ENCODE peak calls at places on chromosomes 4 and X, in seven cellular contexts. A is nucleus accumbens; Y is NCI-H1092 treated with DMSO at 0.1 percent for 48 hours; L is hepatic stellate cell; M is activated CD4-positive, alpha-beta T cell treated with anti-CD3 and anti-CD28 coated beads for 48 hours; I is T-helper 2 cell; G is AG09309. P is an unnamed sample.

GRCh38 chrX:72021975-72022374 is 109.7 kb downstream of the RTL5 start:
- DNase-seq in A (no peak), Y (no peak), L (no peak), M (peak), I (peak), G (no peak), P (no peak)

GRCh38 chr4:42412251-42412650 is 15.0 kb downstream of the SHISA3 start:
- DNase-seq in A (no peak), Y (no peak), L (peak), M (no peak), I (no peak), G (peak), P (peak)

GRCh38 chr4:164383187-164384181 is 370.4 kb upstream of the SMIM31 start:
- DNase-seq in A (peak), Y (no peak), L (no peak), M (peak), I (peak), G (no peak), P (peak)

GRCh38 chr4:145524535-145524934 is 42.9 kb downstream of the SMAD1 start:
- DNase-seq in A (no peak), Y (no peak), L (no peak), M (no peak), I (no peak), G (no peak), P (no peak)

GRCh38 chr4:123235431-123235830 is 161.2 kb upstream of the SPRY1 start:
- DNase-seq in A (no peak), Y (no peak), L (peak), M (no peak), I (no peak), G (no peak), P (peak)

GRCh38 chrX:5646818-5647217 is 581.8 kb downstream of the NLGN4X start:
- DNase-seq in A (no peak), Y (no peak), L (no peak), M (no peak), I (no peak), G (no peak), P (no peak)

GRCh38 chr4:80309301-80310004 is 26.1 kb upstream of the CFAP299 start:
- DNase-seq in A (no peak), Y (no peak), L (peak), M (no peak), I (no peak), G (peak), P (peak)

GRCh38 chr4:72974694-72975487 is 94.6 kb downstream of the COX18 start:
- DNase-seq in A (no peak), Y (no peak), L (peak), M (no peak), I (no peak), G (no peak), P (peak)

GRCh38 chr4:74624351-74625151 is 169.8 kb downstream of the BTC start:
- DNase-seq in A (no peak), Y (no peak), L (peak), M (no peak), I (peak), G (peak), P (peak)

GRCh38 chr4:15963001-15963451 is at the start of gene FGFBP2:
- DNase-seq in A (no peak), Y (peak), L (peak), M (peak), I (peak), G (peak), P (no peak)

GRCh38 chrX:2831471-2832228 is 2.9 kb downstream of the GYG2 start:
- DNase-seq in A (no peak), Y (no peak), L (no peak), M (no peak), I (no peak), G (no peak), P (no peak)

GRCh38 chr4:119729815-119730643 is 101.4 kb upstream of the PDE5A start:
- DNase-seq in A (no peak), Y (peak), L (peak), M (no peak), I (no peak), G (peak), P (peak)

GRCh38 chr4:105555409-105555808 is 3.0 kb downstream of the ARHGEF38 start:
- DNase-seq in A (no peak), Y (no peak), L (no peak), M (no peak), I (no peak), G (no peak), P (no peak)

GRCh38 chr4:71110499-71110898 is 117.0 kb downstream of the DCK start:
- DNase-seq in A (no peak), Y (peak), L (no peak), M (no peak), I (no peak), G (no peak), P (no peak)

GRCh38 chrX:9912341-9912740 is 54.8 kb upstream of the CLDN34 start:
- DNase-seq in A (no peak), Y (no peak), L (no peak), M (no peak), I (no peak), G (no peak), P (no peak)

GRCh38 chr4:55367084-55367722 is 21.2 kb downstream of the SRD5A3 start:
- DNase-seq in A (no peak), Y (no peak), L (no peak), M (no peak), I (no peak), G (no peak), P (no peak)

GRCh38 chr4:164956766-164957643 is 20.5 kb downstream of the TRIM61 start:
- DNase-seq in A (peak), Y (no peak), L (peak), M (peak), I (peak), G (no peak), P (no peak)